ENCODE peak calls at places on chromosomes 7 and 10, in four cellular contexts. I is fibroblast of lung, K is M059J, T is BJ. F is an unnamed sample.

GRCh38 chr10:86686972-86687371 is 18.7 kb downstream of the LDB3 start:
- DNase-seq in I (no peak), K (no peak), T (no peak), F (no peak)

GRCh38 chr7:26813426-26813825 is 51.0 kb downstream of the SKAP2 start:
- DNase-seq in I (peak), K (peak), T (no peak), F (peak)

GRCh38 chr10:49844775-49845561 is 82.8 kb upstream of the OGDHL start:
- DNase-seq in I (peak), K (peak), T (peak), F (peak)

GRCh38 chr7:88344956-88345832 is 38.5 kb upstream of the STEAP4 start:
- DNase-seq in I (peak), K (peak), T (no peak), F (no peak)

GRCh38 chr7:84194484-84195260 is at the start of gene SEMA3A:
- DNase-seq in I (peak), K (peak), T (no peak), F (peak)

GRCh38 chr10:97096327-97097153 is 89.2 kb downstream of the SLIT1 start:
- DNase-seq in I (no peak), K (no peak), T (no peak), F (no peak)

GRCh38 chr10:47406870-47407648 is 23.0 kb upstream of the ZNF488 start:
- DNase-seq in I (peak), K (peak), T (peak), F (peak)

GRCh38 chr10:72107325-72108003 is 19.1 kb upstream of the SPOCK2 start:
- DNase-seq in I (no peak), K (peak), T (no peak), F (no peak)

GRCh38 chr7:155954550-155955366 is 142.5 kb upstream of the SHH start:
- DNase-seq in I (no peak), K (no peak), T (no peak), F (no peak)

GRCh38 chr7:44347546-44348114 is 22.2 kb upstream of the CAMK2B start:
- DNase-seq in I (no peak), K (no peak), T (no peak), F (no peak)

GRCh38 chr7:8283968-8284367 is 22.0 kb upstream of the ICA1 start:
- DNase-seq in I (no peak), K (no peak), T (no peak), F (no peak)

GRCh38 chr7:133258174-133258573 is 5.3 kb downstream of the EXOC4 start:
- DNase-seq in I (no peak), K (no peak), T (no peak), F (no peak)

GRCh38 chr10:37124532-37124931 is 866 bp upstream of the ANKRD30A start:
- DNase-seq in I (no peak), K (no peak), T (no peak), F (no peak)

GRCh38 chr7:66682350-66683093 is 53.8 kb downstream of the KCTD7 start:
- DNase-seq in I (no peak), K (peak), T (no peak), F (peak)

GRCh38 chr7:2523461-2523905 is 3.9 kb downstream of the LFNG start:
- DNase-seq in I (no peak), K (no peak), T (no peak), F (no peak)

GRCh38 chr10:132163278-132163765 is 23.4 kb upstream of the DPYSL4 start:
- DNase-seq in I (no peak), K (peak), T (no peak), F (no peak)

GRCh38 chr7:30028749-30029635 is 780 bp downstream of the PLEKHA8 start:
- DNase-seq in I (peak), K (peak), T (no peak), F (peak)

GRCh38 chr7:143256932-143257331 is 6.3 kb upstream of the GSTK1 start:
- DNase-seq in I (no peak), K (no peak), T (no peak), F (no peak)

GRCh38 chr7:20030417-20030816 is 186.8 kb downstream of the MACC1 start:
- DNase-seq in I (no peak), K (peak), T (no peak), F (no peak)

GRCh38 chr7:108280136-108280535 is 150.0 kb upstream of the LAMB4 start:
- DNase-seq in I (no peak), K (no peak), T (no peak), F (no peak)

GRCh38 chr10:87700031-87700796 is 40.5 kb downstream of the PAPSS2 start:
- DNase-seq in I (peak), K (peak), T (peak), F (peak)

F was measured in HFFc6.